ENCODE peak calls at places on chromosomes 5 and 9, in four cellular contexts. U is WTC11, S is K562, T is A549. F is an unnamed sample.

GRCh38 chr5:95668216-95668615 is 14.6 kb downstream of the SPATA9 start:
- DNase-seq in S (no peak), U (no peak), T (no peak), F (no peak)

GRCh38 chr5:109585012-109585599 is 104.6 kb upstream of the MAN2A1 start:
- DNase-seq in S (no peak), T (no peak), U (no peak), F (no peak)

GRCh38 chr5:133818031-133818431 is 150.4 kb downstream of the C5orf15 start:
- DNase-seq in U (no peak), S (no peak), T (peak; percentile 31), F (no peak)

GRCh38 chr5:135999396-136000139 is 29.2 kb upstream of the TGFBI start:
- DNase-seq in S (no peak), U (no peak), T (no peak), F (no peak)

GRCh38 chr5:61280205-61280604 is 51.9 kb upstream of the ZSWIM6 start:
- DNase-seq in T (no peak), S (no peak), U (no peak), F (no peak)

GRCh38 chr9:134689320-134690181 is 47.9 kb downstream of the COL5A1 start:
- DNase-seq in U (peak; percentile 84), T (peak; percentile 82), S (peak; percentile 61), F (peak; percentile 10)

GRCh38 chr5:156367602-156368001 is 40.6 kb downstream of the SGCD start:
- DNase-seq in U (no peak), S (no peak), T (no peak), F (peak; percentile 2)

GRCh38 chr9:137367506-137368430 is 55.2 kb downstream of the EXD3 start:
- DNase-seq in U (peak; percentile 8), S (no peak), T (no peak), F (no peak)

GRCh38 chr5:169695919-169696490 is 58.9 kb downstream of the DOCK2 start:
- DNase-seq in T (peak; percentile 85), U (no peak), S (no peak), F (no peak)

GRCh38 chr9:81292056-81292805 is 397.1 kb downstream of the TLE1 start:
- DNase-seq in T (no peak), U (peak; percentile 13), S (no peak), F (no peak)

GRCh38 chr5:62268239-62268638 is 37.8 kb upstream of the KIF2A start:
- DNase-seq in T (peak; percentile 14), S (no peak), U (no peak), F (peak; percentile 4)

GRCh38 chr9:87120610-87121009 is 173.3 kb upstream of the GAS1 start:
- DNase-seq in T (no peak), S (no peak), U (no peak), F (no peak)

GRCh38 chr5:169521366-169521983 is 62.1 kb upstream of the SPDL1 start:
- DNase-seq in S (no peak), T (no peak), U (no peak), F (no peak)

GRCh38 chr5:92390657-92391056 is 1007.5 kb upstream of the ARRDC3 start:
- DNase-seq in U (no peak), S (no peak), T (no peak), F (no peak)

GRCh38 chr9:21813575-21814473 is 11.4 kb downstream of the MTAP start:
- DNase-seq in U (peak; percentile 20), S (no peak), T (no peak), F (peak; percentile 79)

GRCh38 chr5:40844565-40844964 is 3.4 kb downstream of the CARD6 start:
- DNase-seq in T (no peak), U (no peak), S (no peak), F (no peak)

GRCh38 chr9:134049772-134050588 is 17.8 kb downstream of the BRD3 start:
- DNase-seq in U (no peak), T (no peak), S (no peak), F (no peak)

GRCh38 chr9:99419099-99419498 is 197.0 kb downstream of the SEC61B start:
- DNase-seq in S (no peak), U (no peak), T (no peak), F (no peak)

GRCh38 chr9:74908665-74909064 is 20.9 kb upstream of the TRPM6 start:
- DNase-seq in U (no peak), S (no peak), T (no peak), F (no peak)

GRCh38 chr9:121718063-121718462 is 66.6 kb downstream of the DAB2IP start:
- DNase-seq in U (no peak), S (no peak), T (no peak), F (no peak)

GRCh38 chr5:56064984-56065383 is 70.2 kb upstream of the IL6ST start:
- DNase-seq in T (no peak), S (no peak), U (no peak), F (no peak)

GRCh38 chr9:776086-776485 is 65.4 kb upstream of the DMRT1 start:
- DNase-seq in U (no peak), S (no peak), T (no peak), F (no peak)

GRCh38 chr9:17453751-17454150 is 125.1 kb upstream of the SH3GL2 start:
- DNase-seq in T (no peak), S (no peak), U (no peak), F (no peak)

GRCh38 chr5:169442354-169443248 is 141.0 kb upstream of the SPDL1 start:
- DNase-seq in S (no peak), U (no peak), T (no peak), F (no peak)

GRCh38 chr5:1885777-1886633 is 3.3 kb upstream of the IRX4 start:
- DNase-seq in S (no peak), T (no peak), U (no peak), F (no peak)

GRCh38 chr9:37621299-37621934 is 29.0 kb upstream of the TOMM5 start:
- DNase-seq in S (peak; percentile 15), U (no peak), T (no peak), F (no peak)

GRCh38 chr5:5278201-5278814 is 138.2 kb downstream of the ADAMTS16 start:
- DNase-seq in S (no peak), T (no peak), U (no peak), F (no peak)

GRCh38 chr9:12817702-12818101 is 42.9 kb downstream of the LURAP1L start:
- DNase-seq in T (peak; percentile 44), S (no peak), U (no peak), F (peak; percentile 76)

GRCh38 chr5:926416-927171 is 33.9 kb downstream of the TRIP13 start:
- DNase-seq in S (no peak), T (no peak), U (peak; percentile 56), F (no peak)

GRCh38 chr5:174455301-174455700 is 269.1 kb upstream of the MSX2 start:
- DNase-seq in T (no peak), S (no peak), U (no peak), F (no peak)

GRCh38 chr5:174426388-174426787 is 298.0 kb upstream of the MSX2 start:
- DNase-seq in U (no peak), S (no peak), T (no peak), F (no peak)

GRCh38 chr5:94031631-94032030 is 290.2 kb upstream of the POU5F2 start:
- DNase-seq in T (no peak), S (no peak), U (no peak), F (no peak)

GRCh38 chr5:95520176-95520575 is 34.6 kb downstream of the SKIC3 start:
- DNase-seq in U (no peak), T (no peak), S (no peak), F (no peak)

GRCh38 chr5:60883229-60883628 is 39.2 kb upstream of the ELOVL7 start:
- DNase-seq in S (peak; percentile 6), T (peak; percentile 36), U (no peak), F (peak; percentile 29)

DNA sequence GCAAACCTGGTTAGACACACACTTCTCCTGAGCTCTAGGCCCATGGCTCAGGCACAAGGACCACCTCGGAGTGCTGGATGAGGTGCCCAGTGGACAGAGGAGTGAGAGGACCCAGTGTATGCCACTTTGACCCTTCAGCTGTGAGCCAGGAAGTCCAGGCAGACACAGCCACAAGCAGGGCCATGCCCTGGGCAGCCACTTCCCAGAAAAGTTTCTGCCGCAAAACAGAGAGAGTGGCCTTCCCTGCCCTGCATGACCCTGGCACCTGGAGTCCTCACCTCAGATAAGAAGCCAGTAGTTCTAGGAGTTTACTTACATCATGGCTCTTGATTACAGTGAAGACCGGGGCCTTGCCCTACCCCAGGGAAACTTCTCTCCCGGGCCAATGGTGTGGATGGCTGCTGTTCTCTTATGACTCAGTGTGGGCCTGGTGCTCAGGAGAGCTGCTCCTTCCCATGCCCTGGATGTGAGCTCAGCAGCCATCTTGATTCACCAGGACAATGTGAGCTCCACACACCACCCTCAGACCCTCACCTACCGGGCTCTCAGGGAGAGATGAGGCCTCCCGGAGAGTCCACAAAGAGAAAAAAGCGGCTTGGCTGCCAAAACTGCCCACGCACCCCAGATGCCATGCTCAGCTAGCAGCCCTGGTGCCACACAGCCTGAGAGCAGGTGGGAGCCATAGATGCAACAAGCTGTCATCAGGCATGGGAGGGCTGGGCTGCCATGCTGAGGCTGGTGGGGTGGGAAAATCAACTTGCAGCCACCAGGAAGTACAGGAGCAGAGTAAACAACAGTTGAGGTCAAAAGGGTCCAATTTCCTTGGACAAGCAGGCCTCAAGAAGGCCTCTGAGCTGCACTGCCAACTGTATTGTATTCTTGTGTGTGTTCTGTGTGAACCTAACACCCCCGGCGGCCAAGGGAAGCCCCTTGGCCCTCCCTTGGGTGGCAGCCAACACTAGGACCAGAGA is 11.7 kb upstream of the IRF1 start:
- DNase-seq in S (no peak), T (no peak), U (no peak), F (peak; percentile 41)
- TF ChIP-seq MAX in S (no peak), T (no peak), U (no peak), F (peak; percentile 68)

GRCh38 chr5:104344809-104345512 is 782.4 kb upstream of the NUDT12 start:
- DNase-seq in T (no peak), U (no peak), S (no peak), F (peak; percentile 3)
- TF ChIP-seq HMGXB4 in T (no peak), U (no peak), S (no peak), F (no peak)

GRCh38 chr5:143672806-143673205 is 139.2 kb upstream of the HMHB1 start:
- DNase-seq in U (no peak), T (no peak), S (no peak), F (no peak)
- TF ChIP-seq MAX in U (no peak), T (no peak), S (no peak), F (no peak)

DNA sequence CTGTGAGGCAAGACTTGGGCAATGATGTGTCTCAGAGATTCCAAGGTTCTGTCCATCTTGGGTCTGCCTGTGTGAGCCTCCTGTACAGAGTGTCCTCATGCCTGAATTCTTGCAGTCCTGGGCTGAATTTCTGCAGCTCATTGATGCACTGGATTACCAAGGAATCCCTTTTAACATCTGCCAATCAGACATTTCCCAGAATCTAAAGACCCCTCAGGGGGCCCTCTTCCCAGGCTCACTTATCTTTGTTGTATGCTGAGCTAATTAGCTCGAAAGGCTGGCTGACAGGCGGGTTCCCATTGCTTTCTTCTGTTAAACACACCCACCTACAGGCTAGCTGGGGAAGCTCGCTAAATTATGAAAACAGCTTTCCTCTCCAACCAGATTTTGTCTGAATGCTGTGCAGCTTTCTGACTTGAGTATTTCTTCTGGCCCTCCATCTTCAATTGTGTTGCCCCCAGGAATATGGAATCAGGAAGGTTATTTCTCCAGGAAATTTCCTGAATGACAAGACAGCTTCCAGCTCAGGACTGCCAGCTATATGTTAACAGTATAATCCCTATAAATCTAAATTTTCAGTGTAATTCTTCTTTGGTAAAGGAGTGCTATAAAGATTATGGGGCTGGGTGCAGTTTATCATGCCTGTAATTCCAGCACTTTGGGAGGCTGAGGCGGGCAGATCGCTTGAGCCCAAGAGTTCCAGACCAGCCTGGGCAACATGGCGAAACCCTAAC is at the start of gene LIX1:
- DNase-seq in T (peak; percentile 29), S (peak; percentile 54), U (peak; percentile 59), F (peak; percentile 27)
- TF ChIP-seq HMGXB4 in T (no peak), S (no peak), U (no peak), F (no peak)